ENCODE peak calls at places on chromosomes 4 and X, in six cellular contexts. F, J, U, R, I and N are unnamed samples.

GRCh38 chr4:98572697-98573096 is 85.7 kb downstream of the TSPAN5 start:
- DNase-seq in F (no peak), J (no peak), U (no peak), R (peak; percentile 58), I (no peak), N (no peak)

GRCh38 chr4:56613101-56613862 is 67.8 kb downstream of the HOPX start:
- DNase-seq in F (no peak), J (no peak), U (no peak), R (peak; percentile 41), I (peak; percentile 5), N (no peak)

GRCh38 chr4:3402409-3403103 is 39.2 kb upstream of the HGFAC start:
- DNase-seq in F (no peak), J (no peak), U (no peak), R (no peak), I (no peak), N (no peak)

GRCh38 chr4:74158561-74159396 is 861 bp downstream of the MTHFD2L start:
- DNase-seq in F (no peak), J (peak; percentile 9), U (no peak), R (peak; percentile 46), I (no peak), N (no peak)

GRCh38 chr4:83651846-83652245 is 115.9 kb downstream of the GPAT3 start:
- DNase-seq in F (no peak), J (no peak), U (no peak), R (peak; percentile 66), I (no peak), N (no peak)

GRCh38 chr4:104589264-104589868 is 94.7 kb upstream of the CXXC4 start:
- DNase-seq in F (no peak), J (no peak), U (no peak), R (no peak), I (no peak), N (no peak)

GRCh38 chrX:134423606-134424005 is 36.4 kb upstream of the HPRT1 start:
- DNase-seq in F (no peak), J (no peak), U (no peak), R (peak; percentile 49), I (peak; percentile 3), N (no peak)

GRCh38 chr4:100742045-100742444 is 224.2 kb upstream of the EMCN start:
- DNase-seq in F (peak; percentile 25), J (no peak), U (peak; percentile 63), R (peak; percentile 69), I (peak; percentile 4), N (no peak)

GRCh38 chr4:4851081-4851480 is 8.4 kb upstream of the MSX1 start:
- DNase-seq in F (no peak), J (no peak), U (no peak), R (no peak), I (no peak), N (no peak)

GRCh38 chrX:1443496-1444075 is 9.1 kb downstream of the ASMTL start:
- DNase-seq in F (no peak), J (no peak), U (no peak), R (no peak), I (no peak), N (peak; percentile 2)

GRCh38 chrX:102517331-102517730 is 792 bp upstream of the TMSB15A start:
- DNase-seq in F (no peak), J (no peak), U (no peak), R (peak; percentile 46), I (no peak), N (no peak)

GRCh38 chr4:18398661-18399060 is 377.1 kb upstream of the LCORL start:
- DNase-seq in F (no peak), J (no peak), U (no peak), R (no peak), I (no peak), N (no peak)

GRCh38 chr4:85491527-85491926 is 16.6 kb downstream of the ARHGAP24 start:
- DNase-seq in F (peak; percentile 50), J (no peak), U (no peak), R (no peak), I (no peak), N (no peak)

GRCh38 chr4:118936406-118936805 is 47.8 kb downstream of the SYNPO2 start:
- DNase-seq in F (no peak), J (no peak), U (no peak), R (no peak), I (no peak), N (no peak)

GRCh38 chr4:26871611-26872010 is 11.0 kb downstream of the STIM2 start:
- DNase-seq in F (no peak), J (no peak), U (no peak), R (no peak), I (no peak), N (no peak)

GRCh38 chr4:156771171-156771837 is 200.3 kb downstream of the PDGFC start:
- DNase-seq in F (peak; percentile 20), J (no peak), U (peak; percentile 51), R (peak; percentile 85), I (peak; percentile 36), N (no peak)

GRCh38 chrX:41027388-41027787 is 57.9 kb upstream of the USP9X start:
- DNase-seq in F (no peak), J (no peak), U (no peak), R (peak; percentile 54), I (no peak), N (no peak)

DNA sequence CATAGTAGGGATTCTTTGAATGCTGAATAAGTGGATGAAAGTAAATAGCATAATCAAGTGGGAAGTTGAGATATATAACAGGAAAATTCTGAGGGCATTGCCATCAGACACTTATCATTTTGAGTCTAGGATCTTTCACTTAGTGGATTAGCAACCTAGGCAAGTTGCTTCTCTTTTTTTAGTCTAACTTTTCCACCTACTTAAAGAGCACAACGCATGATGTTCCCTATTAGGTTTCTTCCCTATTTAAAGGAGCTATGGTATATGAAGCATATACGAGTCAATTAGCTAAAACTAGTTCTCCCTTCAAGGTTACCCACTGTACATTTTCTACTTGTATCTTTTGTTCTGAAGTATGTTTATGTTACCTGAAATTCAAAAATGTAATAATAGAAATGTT is 67.1 kb upstream of the HS3ST1 start:
- DNase-seq in F (no peak), J (no peak), U (no peak), R (no peak), I (no peak), N (no peak)
- H3K4me2 ChIP-seq in F (no peak overlapping the region), J (no peak overlapping the region), U (peak overlapping the region; percentile 66), R (no peak overlapping the region), I (no peak overlapping the region), N (no peak overlapping the region)

DNA sequence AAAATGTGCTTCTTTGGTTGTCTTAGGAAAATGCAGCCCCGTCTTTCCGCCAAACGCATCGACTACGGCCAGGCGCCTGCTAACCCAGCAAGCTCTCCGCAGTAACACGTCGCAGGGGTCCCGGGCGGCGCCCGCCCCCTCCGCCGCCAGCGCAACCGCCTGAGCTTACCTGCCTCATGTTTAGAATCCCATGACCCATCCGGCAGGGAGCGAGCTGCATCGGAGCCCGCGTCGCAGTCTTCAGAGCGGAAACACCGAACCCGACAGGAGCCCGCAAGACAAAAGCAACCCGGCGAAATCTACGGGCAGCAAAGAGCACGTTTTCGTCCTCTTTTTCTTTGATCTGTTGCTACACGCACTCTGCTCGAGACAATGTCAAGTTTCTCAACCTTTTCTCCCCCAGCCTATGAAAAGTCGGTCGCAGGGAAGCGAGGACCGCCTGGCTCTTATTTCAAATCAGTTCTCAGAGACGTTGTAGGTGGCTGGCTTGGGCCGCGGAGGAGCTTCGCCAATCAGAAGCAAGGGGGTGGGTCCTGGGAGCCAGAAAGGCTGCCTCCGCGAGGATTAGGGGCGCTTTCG is at the start of gene MID1:
- DNase-seq in F (peak; percentile 60), J (no peak), U (peak; percentile 55), R (peak; percentile 83), I (no peak), N (no peak)
- TF ChIP-seq EZH2 in F (no peak), J (no peak), U (no peak), R (no peak), I (no peak), N (no peak)

GRCh38 chrX:69262036-69262905 is 97.0 kb upstream of the PJA1 start:
- DNase-seq in F (no peak), J (no peak), U (no peak), R (no peak), I (no peak), N (no peak)

GRCh38 chrX:69268637-69269036 is 103.4 kb upstream of the PJA1 start:
- DNase-seq in F (no peak), J (no peak), U (no peak), R (peak; percentile 35), I (peak; percentile 28), N (no peak)

GRCh38 chrX:69258893-69259292 is 93.6 kb upstream of the PJA1 start:
- DNase-seq in F (no peak), J (no peak), U (no peak), R (no peak), I (no peak), N (no peak)

GRCh38 chrX:69264134-69264533 is 98.9 kb upstream of the PJA1 start:
- DNase-seq in F (no peak), J (no peak), U (no peak), R (no peak), I (no peak), N (no peak)

GRCh38 chrX:69263421-69263820 is 98.2 kb upstream of the PJA1 start:
- DNase-seq in F (no peak), J (no peak), U (no peak), R (no peak), I (no peak), N (no peak)
- H3K4me2 ChIP-seq in F (no peak overlapping the region), J (no peak overlapping the region), U (no peak overlapping the region), R (no peak overlapping the region), I (no peak overlapping the region), N (no peak overlapping the region)

DNA sequence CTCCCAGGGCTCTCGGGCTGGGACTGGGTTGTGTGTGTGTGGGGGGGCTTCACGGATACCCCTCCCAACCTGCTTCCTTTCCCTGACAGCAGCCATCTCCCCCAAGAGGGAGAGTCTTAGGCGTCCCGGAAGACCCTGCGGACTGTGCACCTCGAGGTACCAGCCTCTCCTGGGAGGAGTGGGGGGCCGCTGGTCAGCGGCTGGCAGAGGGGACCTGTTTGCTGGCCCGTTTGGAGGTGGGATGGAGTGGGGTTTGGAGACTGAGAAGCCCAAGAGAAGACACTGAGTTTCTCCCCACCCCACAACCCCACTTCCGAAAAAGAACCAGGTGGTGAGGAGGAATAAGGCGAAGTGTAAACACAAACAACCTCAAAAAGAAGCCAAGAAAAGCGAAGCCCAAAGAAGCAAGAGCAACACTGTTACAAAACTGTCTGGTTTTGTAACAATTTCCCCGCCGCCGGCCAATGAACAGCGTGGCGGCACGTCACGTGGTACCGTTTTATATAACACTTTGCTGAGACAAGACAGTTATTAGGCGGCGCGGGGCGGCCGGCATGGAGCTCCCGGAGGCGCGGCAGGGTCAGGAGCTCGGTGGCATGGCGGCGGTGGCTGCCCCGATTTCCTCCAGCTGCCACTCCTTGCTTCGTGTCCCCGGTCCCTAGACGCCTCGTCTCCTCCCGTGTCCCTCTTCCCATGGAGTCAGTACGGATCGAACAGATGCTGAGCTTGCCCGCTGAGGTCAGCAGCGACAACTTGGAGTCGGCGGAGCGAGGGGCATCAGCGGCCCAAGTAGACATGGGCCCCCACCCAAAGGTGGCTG is at the start of gene LONRF3:
- DNase-seq in F (peak; percentile 44), J (no peak), U (no peak), R (peak; percentile 67), I (peak; percentile 58), N (no peak)
- TF ChIP-seq EZH2 in F (no peak), J (no peak), U (no peak), R (no peak), I (no peak), N (no peak)